ENCODE peak calls at places on chromosomes 7 and 10, in eight cellular contexts. F is A549, Z is tibial nerve, E is transverse colon, N is ovary, R is esophagus muscularis mucosa, K is sigmoid colon, A is SK-N-SH. U is an unnamed sample.

GRCh38 chr7:26664735-26665420 is 199.5 kb downstream of the SKAP2 start:
- DNase-seq in F (no peak), Z (no peak), E (peak), N (no peak), R (no peak), K (no peak), A (no peak), U (no peak)

GRCh38 chr7:39293424-39293823 is 272.8 kb upstream of the YAE1 start:
- DNase-seq in F (no peak), Z (no peak), E (no peak), N (no peak), R (peak), K (no peak), A (no peak), U (no peak)

GRCh38 chr10:62062752-62063512 is 161.4 kb downstream of the ARID5B start:
- DNase-seq in F (no peak), Z (no peak), E (no peak), N (no peak), R (no peak), K (no peak), A (no peak), U (no peak)

GRCh38 chr7:27825890-27826289 is 85.9 kb downstream of the TAX1BP1 start:
- DNase-seq in F (no peak), Z (no peak), E (no peak), N (no peak), R (no peak), K (no peak), A (no peak), U (no peak)

GRCh38 chr10:3813986-3814831 is 29.2 kb upstream of the KLF6 start:
- DNase-seq in F (no peak), Z (no peak), E (no peak), N (no peak), R (peak), K (no peak), A (no peak), U (no peak)

GRCh38 chr10:44966129-44966815 is 6.7 kb downstream of the RASSF4 start:
- DNase-seq in F (no peak), Z (no peak), E (no peak), N (peak), R (no peak), K (no peak), A (no peak), U (peak)

GRCh38 chr10:32050145-32050544 is 6.1 kb downstream of the KIF5B start:
- DNase-seq in F (no peak), Z (no peak), E (no peak), N (no peak), R (no peak), K (no peak), A (no peak), U (no peak)

GRCh38 chr7:922334-923107 is 32.0 kb downstream of the ADAP1 start:
- DNase-seq in F (no peak), Z (peak), E (peak), N (peak), R (no peak), K (peak), A (no peak), U (peak)

GRCh38 chr10:78868048-78868447 is 200.7 kb upstream of the ZMIZ1 start:
- DNase-seq in F (no peak), Z (no peak), E (no peak), N (no peak), R (peak), K (no peak), A (no peak), U (no peak)

GRCh38 chr7:140571537-140572122 is 69.0 kb downstream of the DENND2A start:
- DNase-seq in F (peak), Z (no peak), E (no peak), N (no peak), R (no peak), K (peak), A (no peak), U (no peak)

GRCh38 chr10:86046845-86047460 is 319.6 kb downstream of the GRID1 start:
- DNase-seq in F (no peak), Z (no peak), E (no peak), N (no peak), R (no peak), K (peak), A (no peak), U (no peak)

GRCh38 chr10:6579193-6579903 is 728 bp downstream of the PRKCQ start:
- DNase-seq in F (peak), Z (no peak), E (no peak), N (no peak), R (no peak), K (no peak), A (no peak), U (no peak)

GRCh38 chr10:79383974-79384606 is 36.8 kb downstream of the PPIF start:
- DNase-seq in F (no peak), Z (no peak), E (peak), N (peak), R (peak), K (peak), A (peak), U (peak)

GRCh38 chr10:85606401-85606800 is 760.2 kb downstream of the GRID1 start:
- DNase-seq in F (no peak), Z (no peak), E (no peak), N (no peak), R (peak), K (no peak), A (no peak), U (no peak)

GRCh38 chr7:135316648-135317313 is 83.1 kb downstream of the STRA8 start:
- DNase-seq in F (no peak), Z (no peak), E (no peak), N (no peak), R (no peak), K (no peak), A (no peak), U (no peak)

GRCh38 chr10:37752309-37752875 is 105.0 kb downstream of the ZNF248 start:
- DNase-seq in F (peak), Z (no peak), E (no peak), N (no peak), R (peak), K (no peak), A (no peak), U (no peak)

GRCh38 chr7:97104719-97105129 is 12.8 kb upstream of the SDHAF3 start:
- DNase-seq in F (peak), Z (peak), E (peak), N (peak), R (peak), K (peak), A (peak), U (no peak)

GRCh38 chr10:58952747-58953466 is 223.5 kb upstream of the PHYHIPL start:
- DNase-seq in F (peak), Z (peak), E (peak), N (peak), R (no peak), K (no peak), A (peak), U (no peak)

DNA sequence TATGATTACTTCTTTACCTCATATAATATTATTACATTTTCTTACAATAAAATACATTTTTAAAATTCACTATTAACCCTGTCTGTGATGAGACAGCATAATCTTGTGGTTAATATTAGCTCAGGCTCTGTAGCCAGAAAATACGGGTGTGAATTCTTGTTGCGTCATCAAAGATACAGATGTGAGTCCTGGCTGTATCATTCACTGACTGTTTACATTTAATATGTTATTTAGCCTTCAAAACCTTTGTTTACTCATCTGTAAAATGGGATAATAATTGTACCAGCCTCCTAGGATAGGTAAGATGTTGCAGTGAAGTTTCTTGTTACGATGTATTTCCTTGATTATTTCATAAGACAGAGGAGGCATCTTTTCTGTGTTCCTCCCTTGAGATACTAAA is 184.7 kb upstream of the PRPS1L1 start:
- DNase-seq in F (no peak), Z (no peak), E (no peak), N (no peak), R (no peak), K (no peak), A (no peak), U (no peak)
- TF ChIP-seq EP300 in F (no peak), Z (no peak), E (no peak), N (no peak), R (no peak), K (no peak), A (no peak), U (no peak)

DNA sequence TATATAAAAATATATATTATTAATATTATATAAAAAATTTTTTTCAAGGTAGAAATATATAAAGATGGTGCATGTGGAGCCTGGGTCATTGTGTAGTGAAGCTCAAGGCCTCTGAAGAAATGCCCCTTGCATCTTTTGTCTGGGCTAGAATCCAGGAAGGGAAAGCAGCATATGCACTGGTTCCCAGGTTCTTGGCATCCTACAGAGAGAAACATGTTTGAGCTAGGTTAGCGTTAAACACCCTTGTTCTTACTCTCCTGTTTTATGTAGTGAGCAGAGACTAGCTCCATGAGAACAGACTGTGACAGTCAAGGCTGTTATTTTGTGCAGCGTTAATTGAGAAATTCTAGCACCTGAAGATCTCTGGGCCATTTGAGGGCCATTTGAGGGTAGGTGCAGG is 116.1 kb downstream of the POM121L12 start:
- DNase-seq in F (no peak), Z (no peak), E (no peak), N (no peak), R (no peak), K (no peak), A (no peak), U (no peak)
- TF ChIP-seq EP300 in F (no peak), Z (no peak), E (no peak), N (no peak), R (no peak), K (no peak), A (no peak), U (no peak)

GRCh38 chr7:151897951-151898686 is 21.2 kb upstream of the PRKAG2 start:
- DNase-seq in F (no peak), Z (no peak), E (no peak), N (no peak), R (no peak), K (peak), A (no peak), U (no peak)

GRCh38 chr7:151897201-151897711 is 20.3 kb upstream of the PRKAG2 start:
- DNase-seq in F (no peak), Z (no peak), E (peak), N (no peak), R (no peak), K (peak), A (no peak), U (no peak)

GRCh38 chr7:151895695-151896485 is 19.0 kb upstream of the PRKAG2 start:
- DNase-seq in F (no peak), Z (no peak), E (no peak), N (no peak), R (no peak), K (peak), A (no peak), U (peak)

GRCh38 chr7:151895008-151895661 is 18.2 kb upstream of the PRKAG2 start:
- DNase-seq in F (no peak), Z (no peak), E (peak), N (no peak), R (no peak), K (no peak), A (no peak), U (peak)

GRCh38 chr7:151896486-151896885 is 19.6 kb upstream of the PRKAG2 start:
- DNase-seq in F (no peak), Z (no peak), E (no peak), N (no peak), R (no peak), K (peak), A (no peak), U (peak)
- TF ChIP-seq EP300 in F (no peak), Z (no peak), E (no peak), N (no peak), R (no peak), K (no peak), A (no peak), U (no peak)

GRCh38 chr10:102615361-102615760 is 28.9 kb upstream of the TRIM8 start:
- DNase-seq in F (peak), Z (no peak), E (no peak), N (no peak), R (no peak), K (no peak), A (peak), U (no peak)
- TF ChIP-seq EP300 in F (no peak), Z (no peak), E (no peak), N (no peak), R (no peak), K (no peak), A (no peak), U (no peak)

DNA sequence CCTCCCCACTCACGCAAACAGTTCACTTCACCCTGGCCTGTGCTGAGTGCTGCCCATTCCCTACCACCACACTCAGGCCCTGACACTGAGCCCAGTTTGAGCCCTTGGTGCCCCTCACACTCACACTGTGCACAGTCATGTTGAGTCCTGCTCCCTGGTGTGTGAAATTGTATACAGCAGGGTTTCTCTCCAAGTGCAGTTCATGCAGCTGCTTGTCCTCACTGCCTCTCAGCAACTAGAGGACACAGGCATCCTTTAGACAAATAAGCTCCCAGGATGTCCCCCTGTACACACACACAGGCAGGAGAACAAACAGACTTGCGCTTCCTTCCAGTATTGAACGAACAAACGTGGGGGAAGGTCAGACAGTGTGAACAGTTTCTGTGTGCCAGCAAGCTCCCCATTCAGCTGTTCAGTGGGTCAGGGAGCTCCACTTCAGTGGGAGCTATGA is 6.8 kb downstream of the MYO1G start:
- DNase-seq in F (no peak), Z (no peak), E (no peak), N (no peak), R (no peak), K (peak), A (no peak), U (no peak)
- TF ChIP-seq EP300 in F (no peak), Z (no peak), E (no peak), N (no peak), R (no peak), K (no peak), A (no peak), U (no peak)

DNA sequence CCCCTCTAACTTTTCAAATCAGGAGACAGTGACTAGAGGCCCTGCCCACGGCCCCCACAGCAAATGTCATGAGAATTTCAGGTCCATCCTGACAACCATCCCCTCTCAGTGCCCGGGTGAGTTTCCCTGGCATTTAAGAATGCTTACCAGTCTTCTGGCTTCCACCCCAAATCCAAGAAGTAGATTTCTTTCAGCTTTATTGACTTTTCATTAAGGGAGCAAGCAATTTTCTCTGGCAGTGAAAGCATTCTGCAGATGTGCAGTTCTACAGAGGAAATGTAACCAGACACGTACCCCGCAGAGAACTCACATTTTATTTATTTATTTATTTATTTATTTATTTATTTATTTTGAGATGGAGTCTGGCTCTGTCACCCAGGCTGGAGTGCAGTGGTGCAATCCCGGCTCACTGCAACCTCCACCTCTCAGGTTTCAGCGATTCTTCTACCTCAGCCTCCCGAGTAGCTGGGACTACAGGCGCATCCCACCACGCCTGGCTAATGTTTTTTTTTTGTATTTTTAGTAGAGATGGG is 120.9 kb upstream of the KCTD7 start:
- DNase-seq in F (no peak), Z (no peak), E (no peak), N (no peak), R (no peak), K (peak), A (no peak), U (no peak)
- TF ChIP-seq EP300 in F (no peak), Z (no peak), E (no peak), N (no peak), R (no peak), K (no peak), A (no peak), U (no peak)

GRCh38 chr7:81367335-81367801 is 402.5 kb downstream of the HGF start:
- DNase-seq in F (no peak), Z (no peak), E (no peak), N (no peak), R (no peak), K (peak), A (no peak), U (no peak)

GRCh38 chr7:81370857-81371256 is 399.0 kb downstream of the HGF start:
- DNase-seq in F (no peak), Z (no peak), E (no peak), N (no peak), R (no peak), K (no peak), A (no peak), U (no peak)

GRCh38 chr7:81361769-81362168 is 408.1 kb downstream of the HGF start:
- DNase-seq in F (no peak), Z (no peak), E (no peak), N (no peak), R (no peak), K (no peak), A (peak), U (no peak)

GRCh38 chr7:81366546-81366945 is 403.3 kb downstream of the HGF start:
- DNase-seq in F (no peak), Z (no peak), E (no peak), N (no peak), R (no peak), K (no peak), A (no peak), U (no peak)
- TF ChIP-seq EP300 in F (no peak), Z (no peak), E (no peak), N (no peak), R (no peak), K (no peak), A (no peak), U (no peak)